ENCODE peak calls at places on chromosome 21, in four cellular contexts. O is PC-9, P is nephron progenitor cell, X is hepatocyte. W is an unnamed sample.

GRCh38 chr21:34617753-34618339 is 2.9 kb upstream of the RCAN1 start:
- DNase-seq in O (no peak), P (no peak), X (no peak), W (no peak)

GRCh38 chr21:27393726-27394125 is 426.8 kb upstream of the ADAMTS5 start:
- DNase-seq in O (no peak), P (no peak), X (no peak), W (no peak)

GRCh38 chr21:27645285-27645684 is 678.4 kb upstream of the ADAMTS5 start:
- DNase-seq in O (no peak), P (no peak), X (no peak), W (no peak)

GRCh38 chr21:20443558-20444155 is 554.6 kb upstream of the NCAM2 start:
- DNase-seq in O (no peak), P (peak), X (peak), W (no peak)

GRCh38 chr21:14114251-14114650 is 96.5 kb downstream of the LIPI start:
- DNase-seq in O (peak), P (no peak), X (peak), W (no peak)

GRCh38 chr21:43585924-43586411 is 73.3 kb downstream of the HSF2BP start:
- DNase-seq in O (peak), P (peak), X (peak), W (no peak)

GRCh38 chr21:16534408-16535099 is 804.8 kb downstream of the USP25 start:
- DNase-seq in O (no peak), P (no peak), X (peak), W (no peak)

GRCh38 chr21:24941316-24942185 is 665.7 kb downstream of the MRPL39 start:
- DNase-seq in O (no peak), P (no peak), X (peak), W (no peak)

GRCh38 chr21:42777757-42778344 is 101.5 kb downstream of the WDR4 start:
- DNase-seq in O (no peak), P (no peak), X (no peak), W (no peak)

DNA sequence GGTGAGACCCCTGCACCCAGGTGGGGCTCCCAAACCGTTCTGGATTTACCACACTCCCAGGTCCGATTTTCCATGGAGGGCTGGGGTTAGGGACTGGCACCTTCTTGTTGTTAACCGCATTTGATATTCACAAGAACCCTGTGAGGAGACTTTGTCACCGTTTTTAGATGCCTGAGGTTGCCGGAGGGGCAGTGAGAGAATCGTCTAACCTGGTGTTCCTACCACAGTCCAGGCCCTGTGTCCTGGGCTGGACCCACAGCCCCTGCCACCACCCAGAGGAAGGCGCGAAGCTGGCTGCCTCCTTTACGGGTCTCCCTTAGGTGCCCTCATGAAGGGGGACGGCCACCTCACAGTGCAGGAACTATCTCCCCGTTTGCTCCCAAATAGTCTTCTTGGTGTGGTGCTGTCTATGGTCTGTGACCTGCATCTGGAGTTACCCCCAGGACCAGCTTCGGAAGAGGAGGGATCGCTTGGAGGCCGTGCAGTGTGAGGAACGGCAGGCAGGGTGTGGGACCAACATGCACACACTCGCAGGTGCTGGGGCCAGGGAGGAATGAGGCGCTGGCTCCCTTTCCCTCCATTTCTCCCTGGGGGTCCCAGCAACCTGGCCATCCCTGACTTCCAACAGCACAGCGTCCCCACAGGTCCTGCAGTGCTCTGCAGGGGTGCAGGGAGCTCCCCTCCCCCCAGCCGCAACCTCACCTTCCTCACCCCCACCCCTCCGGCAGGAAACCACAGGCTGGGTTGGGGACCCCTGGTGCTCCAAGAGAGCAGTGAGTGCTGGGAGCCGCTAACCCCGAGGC is 7.0 kb downstream of the SIM2 start:
- DNase-seq in O (no peak), P (no peak), X (no peak), W (no peak)
- TF ChIP-seq CTCF in O (no peak), P (peak), X (peak), W (peak)

GRCh38 chr21:44681861-44682579 is at the start of gene KRTAP12-1:
- DNase-seq in O (no peak), P (no peak), X (no peak), W (no peak)

GRCh38 chr21:44671911-44672310 is 5.2 kb upstream of the KRTAP12-2 start:
- DNase-seq in O (no peak), P (no peak), X (no peak), W (no peak)

GRCh38 chr21:44681152-44681551 is 811 bp downstream of the KRTAP12-1 start:
- DNase-seq in O (no peak), P (no peak), X (no peak), W (no peak)

GRCh38 chr21:44682580-44683151 is 703 bp upstream of the KRTAP12-1 start:
- DNase-seq in O (no peak), P (no peak), X (no peak), W (no peak)

DNA sequence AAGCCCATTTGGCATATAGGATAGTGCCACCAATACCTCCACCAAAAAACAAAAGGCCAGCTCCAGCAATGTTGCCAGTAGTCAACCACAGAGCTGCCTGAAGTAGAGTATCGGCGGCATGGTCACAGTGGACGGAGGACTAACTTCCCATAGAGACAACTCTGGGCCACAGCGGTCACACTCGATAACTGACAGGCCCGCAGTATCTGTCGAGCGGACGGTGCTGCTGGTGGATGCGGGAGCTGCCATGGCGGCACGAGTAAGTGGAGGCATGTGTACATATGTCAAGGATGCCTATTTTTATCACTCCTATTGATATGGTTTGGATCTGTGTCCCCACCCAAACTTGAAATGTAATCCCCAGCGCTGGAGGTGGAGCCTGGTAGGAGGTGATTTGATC is 4.1 kb downstream of the KRTAP12-1 start:
- DNase-seq in O (no peak), P (no peak), X (no peak), W (no peak)
- TF ChIP-seq CTCF in O (no peak), P (no peak), X (no peak), W (no peak)

GRCh38 chr21:46264690-46265144 is 20.7 kb downstream of the MCM3AP start:
- DNase-seq in O (no peak), P (no peak), X (no peak), W (no peak)
- TF ChIP-seq CTCF in O (no peak), P (no peak), X (no peak), W (no peak)

DNA sequence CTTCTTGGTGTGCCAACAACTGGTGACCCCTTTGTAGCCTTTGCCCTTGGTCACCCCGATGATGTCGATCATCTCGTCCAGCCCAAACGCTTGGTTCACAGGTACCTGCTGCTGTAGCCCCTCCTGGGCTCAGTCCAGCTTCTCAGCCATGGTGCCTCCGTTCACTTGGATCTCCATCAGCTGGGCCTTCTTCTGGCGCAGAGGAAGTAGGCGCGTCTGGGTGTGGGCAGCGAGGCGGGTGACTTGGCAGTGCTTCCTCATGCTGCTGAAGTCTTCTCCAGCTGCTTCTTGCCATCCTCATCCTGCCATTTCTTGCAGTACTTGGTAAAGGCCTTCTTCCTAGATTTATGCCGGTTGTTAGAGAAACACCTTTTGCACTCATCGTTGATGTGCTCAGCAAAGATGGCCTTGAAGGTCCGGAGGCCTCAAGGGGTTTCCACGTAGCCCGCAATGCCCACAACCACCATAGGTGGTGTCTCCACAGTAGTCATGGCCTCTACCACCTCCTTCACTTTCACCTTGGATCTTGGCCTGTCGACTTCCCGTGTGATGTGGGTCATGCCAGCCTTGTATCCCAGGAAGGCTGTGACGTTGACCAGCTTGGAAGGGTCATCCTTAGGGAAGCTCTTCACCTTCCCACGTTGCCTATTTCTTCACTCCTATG is 13.0 kb downstream of the DOP1B start:
- DNase-seq in O (no peak), P (no peak), X (no peak), W (peak)
- TF ChIP-seq CTCF in O (no peak), P (no peak), X (no peak), W (no peak)

GRCh38 chr21:17560377-17560776 is 47.5 kb downstream of the CXADR start:
- DNase-seq in O (no peak), P (no peak), X (no peak), W (no peak)

GRCh38 chr21:17552410-17552809 is 39.6 kb downstream of the CXADR start:
- DNase-seq in O (no peak), P (no peak), X (no peak), W (no peak)

GRCh38 chr21:17550671-17551308 is 37.9 kb downstream of the CXADR start:
- DNase-seq in O (no peak), P (no peak), X (no peak), W (peak)

GRCh38 chr21:17554120-17554519 is 41.3 kb downstream of the CXADR start:
- DNase-seq in O (no peak), P (no peak), X (no peak), W (no peak)

GRCh38 chr21:17554619-17555472 is 42.0 kb downstream of the CXADR start:
- DNase-seq in O (no peak), P (no peak), X (no peak), W (no peak)
- TF ChIP-seq CTCF in O (peak), P (peak), X (peak), W (no peak)

GRCh38 chr21:32096411-32096810 is 182.4 kb downstream of the MIS18A start:
- DNase-seq in O (no peak), P (peak), X (no peak), W (peak)
- TF ChIP-seq CTCF in O (no peak), P (peak), X (peak), W (no peak)

GRCh38 chr21:33386222-33386784 is 16.9 kb upstream of the IFNGR2 start:
- DNase-seq in O (no peak), P (no peak), X (no peak), W (no peak)
- TF ChIP-seq CTCF in O (no peak), P (no peak), X (peak), W (peak)

GRCh38 chr21:41045534-41046268 is 122.3 kb upstream of the BACE2 start:
- DNase-seq in O (no peak), P (peak), X (peak), W (peak)
- TF ChIP-seq CTCF in O (peak), P (peak), X (peak), W (peak)

GRCh38 chr21:35730325-35730724 is 330.0 kb downstream of the SETD4 start:
- DNase-seq in O (no peak), P (no peak), X (no peak), W (no peak)
- TF ChIP-seq CTCF in O (no peak), P (no peak), X (no peak), W (no peak)

GRCh38 chr21:39175154-39175553 is 8.1 kb downstream of the PSMG1 start:
- DNase-seq in O (no peak), P (no peak), X (peak), W (no peak)
- TF ChIP-seq CTCF in O (peak), P (peak), X (peak), W (peak)

W was measured in activated CD8-positive, alpha-beta T cell treated with anti-CD3 and anti-CD28 coated beads for 36 hours.